ENCODE peak calls at places on chromosomes 1 and 21, in four cellular contexts. V is tibial nerve, W is ovary, O is WTC11. B is an unnamed sample.

GRCh38 chr1:2102753-2103152 is 52.5 kb downstream of the PRKCZ start:
- DNase-seq in V (no peak), W (no peak), O (no peak), B (no peak)

GRCh38 chr21:46092026-46092764 is 5.7 kb upstream of the COL6A2 start:
- DNase-seq in V (peak), W (peak), O (no peak), B (no peak)

GRCh38 chr21:44699502-44700001 is 2.6 kb downstream of the KRTAP10-12 start:
- DNase-seq in V (no peak), W (no peak), O (no peak), B (no peak)

GRCh38 chr1:50878434-50878833 is 81.6 kb downstream of the FAF1 start:
- DNase-seq in V (no peak), W (no peak), O (no peak), B (no peak)

GRCh38 chr21:36478941-36479340 is 981 bp downstream of the CLDN14 start:
- DNase-seq in V (no peak), W (no peak), O (peak), B (no peak)

GRCh38 chr1:167789501-167789900 is 67.7 kb downstream of the MPZL1 start:
- DNase-seq in V (no peak), W (no peak), O (no peak), B (no peak)

GRCh38 chr1:179794669-179795068 is 51.6 kb downstream of the FAM163A start:
- DNase-seq in V (no peak), W (no peak), O (no peak), B (no peak)

GRCh38 chr1:225004396-225004795 is 74.9 kb downstream of the DNAH14 start:
- DNase-seq in V (no peak), W (no peak), O (no peak), B (peak)

GRCh38 chr1:21406659-21407058 is 33.3 kb upstream of the NBPF3 start:
- DNase-seq in V (no peak), W (no peak), O (no peak), B (no peak)

GRCh38 chr1:210200090-210200736 is 32.4 kb upstream of the SERTAD4 start:
- DNase-seq in V (no peak), W (no peak), O (no peak), B (no peak)

GRCh38 chr1:176141449-176141848 is 65.6 kb downstream of the COP1 start:
- DNase-seq in V (no peak), W (no peak), O (no peak), B (no peak)

GRCh38 chr1:201906336-201906735 is 17.6 kb downstream of the SHISA4 start:
- DNase-seq in V (no peak), W (peak), O (no peak), B (no peak)

GRCh38 chr1:25743164-25744139 is 56.5 kb upstream of the SELENON start:
- DNase-seq in V (peak), W (peak), O (no peak), B (no peak)

GRCh38 chr1:151145158-151146071 is 1.0 kb downstream of the SEMA6C start:
- DNase-seq in V (no peak), W (no peak), O (peak), B (no peak)

GRCh38 chr1:157519451-157519850 is 32.9 kb downstream of the FCRL5 start:
- DNase-seq in V (no peak), W (no peak), O (no peak), B (no peak)

GRCh38 chr1:28086651-28087050 is 1.8 kb downstream of the EYA3 start:
- DNase-seq in V (no peak), W (no peak), O (no peak), B (no peak)

GRCh38 chr1:28085129-28085528 is 3.3 kb downstream of the EYA3 start:
- DNase-seq in V (no peak), W (no peak), O (no peak), B (no peak)

GRCh38 chr1:28091043-28091781 is 2.8 kb upstream of the EYA3 start:
- DNase-seq in V (peak), W (peak), O (peak), B (peak)

GRCh38 chr1:28088168-28088961 is at the start of gene EYA3:
- DNase-seq in V (peak), W (peak), O (peak), B (peak)

DNA sequence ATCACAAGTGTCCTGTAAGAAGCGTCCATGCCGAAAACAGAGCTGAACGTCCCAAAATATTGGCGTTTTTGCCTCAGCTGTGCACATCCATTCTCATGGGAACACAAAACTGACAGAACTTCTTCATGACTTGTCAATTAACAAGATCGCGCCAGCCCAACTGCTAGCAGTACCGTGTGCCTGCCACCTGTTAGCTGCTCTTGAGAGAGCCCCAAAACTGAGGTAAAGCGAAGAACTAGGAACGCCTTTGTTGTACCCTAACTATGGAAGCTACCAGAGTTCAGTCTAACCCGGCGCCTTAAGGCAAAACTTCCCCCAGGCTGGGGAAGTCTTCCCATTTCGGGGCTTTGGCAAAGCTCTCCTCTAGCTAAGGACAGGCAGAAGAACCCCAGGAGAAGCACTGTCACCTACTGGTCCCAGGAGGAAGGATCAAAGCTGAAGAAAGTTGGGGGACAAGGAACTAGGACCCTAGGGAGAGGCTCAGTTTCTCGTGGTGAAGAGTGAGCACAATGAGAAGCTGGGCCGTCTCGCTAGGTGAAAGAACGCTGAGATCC is 719 bp downstream of the EYA3 start:
- DNase-seq in V (no peak), W (no peak), O (no peak), B (no peak)
- TF ChIP-seq CTCF in V (no peak), W (no peak), O (no peak), B (no peak)

GRCh38 chr1:18635833-18636671 is 5.4 kb downstream of the PAX7 start:
- DNase-seq in V (no peak), W (no peak), O (peak), B (no peak)

GRCh38 chr1:18637553-18637960 is 6.9 kb downstream of the PAX7 start:
- DNase-seq in V (no peak), W (no peak), O (peak), B (no peak)

GRCh38 chr1:18635070-18635577 is 4.5 kb downstream of the PAX7 start:
- DNase-seq in V (no peak), W (no peak), O (no peak), B (no peak)

GRCh38 chr1:18637962-18638817 is 7.5 kb downstream of the PAX7 start:
- DNase-seq in V (no peak), W (no peak), O (no peak), B (no peak)

GRCh38 chr1:18636762-18637552 is 6.3 kb downstream of the PAX7 start:
- DNase-seq in V (no peak), W (no peak), O (peak), B (no peak)
- TF ChIP-seq CTCF in V (no peak), W (no peak), O (no peak), B (no peak)

DNA sequence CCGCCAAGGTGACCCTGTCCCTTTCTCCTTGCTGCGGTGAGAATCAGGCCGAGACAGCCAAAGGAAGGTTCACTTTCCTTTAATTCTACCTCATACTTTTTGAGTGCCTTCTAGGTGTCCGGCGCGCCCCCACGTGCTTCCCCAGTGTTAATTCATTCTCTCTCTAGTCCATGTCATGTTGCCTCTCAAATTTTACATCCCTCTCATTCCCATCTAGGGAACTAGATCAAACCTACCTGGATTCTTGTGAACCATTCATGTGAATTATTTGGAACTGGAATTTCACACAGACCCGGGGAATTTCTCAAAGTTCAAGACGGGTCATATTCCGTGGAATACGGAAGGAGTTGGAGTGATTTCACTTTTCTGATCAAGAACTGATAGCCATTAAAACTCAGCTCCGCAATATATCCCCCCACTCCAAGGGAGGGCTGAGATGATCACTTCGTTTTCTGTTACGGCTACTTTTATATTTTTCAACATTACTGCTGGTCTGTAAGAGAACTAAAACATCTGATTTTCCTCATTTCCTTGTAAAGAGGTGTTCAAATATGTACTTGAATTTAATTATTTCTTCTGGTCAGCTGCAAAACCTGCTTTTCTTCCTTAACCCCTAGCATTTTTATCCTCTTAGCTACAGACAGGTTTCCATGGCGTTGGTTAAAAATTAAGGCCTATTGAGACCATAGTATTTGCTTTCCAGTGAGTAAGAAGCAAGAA is 1.0 kb upstream of the ENO1 start:
- DNase-seq in V (peak), W (no peak), O (no peak), B (no peak)
- TF ChIP-seq CTCF in V (no peak), W (no peak), O (no peak), B (no peak)

GRCh38 chr1:41417335-41417682 is 56.1 kb downstream of the FOXO6 start:
- DNase-seq in V (no peak), W (no peak), O (no peak), B (no peak)
- TF ChIP-seq CTCF in V (no peak), W (no peak), O (no peak), B (no peak)

DNA sequence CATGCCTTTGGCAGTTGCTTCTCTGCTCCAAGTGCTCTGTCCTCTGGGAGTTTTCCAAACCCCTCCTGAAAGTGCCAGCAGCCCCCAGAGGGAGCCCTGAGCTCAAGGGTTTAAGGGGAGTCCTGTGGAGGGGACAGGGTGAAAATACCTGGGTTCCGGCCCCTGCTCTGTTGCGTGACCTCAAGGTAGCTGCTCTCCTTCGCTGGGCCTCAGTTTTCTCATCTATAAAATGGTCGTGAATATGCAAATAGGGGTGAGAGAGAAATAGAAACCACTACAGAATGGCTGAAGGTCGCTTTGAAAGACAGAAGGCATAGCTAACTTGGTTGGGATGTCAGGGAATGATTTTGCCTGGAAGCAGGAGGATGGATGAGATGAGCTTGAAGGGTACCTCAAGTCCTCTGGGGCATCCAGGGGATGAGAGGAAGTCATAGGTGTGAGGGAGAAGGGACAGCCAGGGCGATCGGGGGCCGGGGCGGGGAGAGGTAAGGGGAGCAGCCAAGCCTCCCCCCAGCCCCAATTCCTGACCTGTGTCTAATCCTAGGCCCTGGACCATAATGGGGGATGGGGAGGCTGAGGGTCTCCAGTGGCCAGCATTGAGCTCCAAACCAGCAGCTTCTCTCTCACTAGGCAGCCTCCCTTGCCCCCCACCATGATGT is 12.4 kb downstream of the IFFO2 start:
- DNase-seq in V (no peak), W (no peak), O (no peak), B (no peak)
- TF ChIP-seq CTCF in V (no peak), W (no peak), O (no peak), B (no peak)

DNA sequence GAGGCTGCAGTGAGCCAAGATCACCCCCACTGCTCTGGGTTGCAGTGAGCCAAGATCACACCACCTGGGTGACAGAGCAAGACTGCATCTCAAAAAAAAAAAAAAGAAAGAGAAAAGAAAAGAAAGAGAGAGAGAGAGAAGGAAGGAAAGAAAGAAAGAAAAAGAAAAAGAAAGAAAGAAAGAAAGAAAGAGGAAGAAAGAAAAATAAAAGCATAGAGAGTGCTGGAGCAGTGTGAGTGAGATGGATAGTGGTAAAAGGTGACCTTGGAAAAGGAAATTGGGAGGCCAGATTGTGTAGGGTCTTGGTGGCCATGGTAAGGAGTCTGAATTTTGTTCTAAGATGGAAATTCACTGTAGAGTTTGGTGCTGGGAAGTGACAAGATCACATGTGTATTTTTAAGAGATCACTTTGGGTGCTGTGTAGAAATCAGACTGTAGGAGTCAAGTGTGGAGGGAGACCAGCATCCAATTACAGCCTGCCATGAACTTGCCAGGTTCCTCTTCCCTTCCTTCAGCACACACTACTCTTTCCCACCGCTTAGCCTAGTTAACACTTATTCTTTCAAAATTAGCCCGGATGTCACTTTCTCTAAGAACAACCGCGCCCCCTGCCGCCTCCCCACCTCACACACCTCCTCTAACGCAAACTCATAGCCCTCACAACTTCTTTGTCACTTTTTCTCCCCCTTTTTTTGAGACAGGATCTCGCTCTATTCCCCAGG is 17.9 kb downstream of the MTX1 start:
- DNase-seq in V (peak), W (peak), O (peak), B (peak)
- TF ChIP-seq CTCF in V (peak), W (peak), O (peak), B (peak)

GRCh38 chr1:153658400-153659174 is at the start of gene SNAPIN:
- DNase-seq in V (peak), W (peak), O (peak), B (peak)
- TF ChIP-seq CTCF in V (peak), W (no peak), O (no peak), B (peak)

GRCh38 chr1:162072770-162073169 is 3.3 kb downstream of the NOS1AP start:
- DNase-seq in V (no peak), W (no peak), O (no peak), B (no peak)

GRCh38 chr1:162070825-162071224 is 1.3 kb downstream of the NOS1AP start:
- DNase-seq in V (no peak), W (no peak), O (peak), B (peak)

GRCh38 chr1:162070094-162070748 is 730 bp downstream of the NOS1AP start:
- DNase-seq in V (no peak), W (no peak), O (peak), B (peak)

GRCh38 chr1:162065016-162065415 is 4.5 kb upstream of the NOS1AP start:
- DNase-seq in V (no peak), W (no peak), O (no peak), B (no peak)

DNA sequence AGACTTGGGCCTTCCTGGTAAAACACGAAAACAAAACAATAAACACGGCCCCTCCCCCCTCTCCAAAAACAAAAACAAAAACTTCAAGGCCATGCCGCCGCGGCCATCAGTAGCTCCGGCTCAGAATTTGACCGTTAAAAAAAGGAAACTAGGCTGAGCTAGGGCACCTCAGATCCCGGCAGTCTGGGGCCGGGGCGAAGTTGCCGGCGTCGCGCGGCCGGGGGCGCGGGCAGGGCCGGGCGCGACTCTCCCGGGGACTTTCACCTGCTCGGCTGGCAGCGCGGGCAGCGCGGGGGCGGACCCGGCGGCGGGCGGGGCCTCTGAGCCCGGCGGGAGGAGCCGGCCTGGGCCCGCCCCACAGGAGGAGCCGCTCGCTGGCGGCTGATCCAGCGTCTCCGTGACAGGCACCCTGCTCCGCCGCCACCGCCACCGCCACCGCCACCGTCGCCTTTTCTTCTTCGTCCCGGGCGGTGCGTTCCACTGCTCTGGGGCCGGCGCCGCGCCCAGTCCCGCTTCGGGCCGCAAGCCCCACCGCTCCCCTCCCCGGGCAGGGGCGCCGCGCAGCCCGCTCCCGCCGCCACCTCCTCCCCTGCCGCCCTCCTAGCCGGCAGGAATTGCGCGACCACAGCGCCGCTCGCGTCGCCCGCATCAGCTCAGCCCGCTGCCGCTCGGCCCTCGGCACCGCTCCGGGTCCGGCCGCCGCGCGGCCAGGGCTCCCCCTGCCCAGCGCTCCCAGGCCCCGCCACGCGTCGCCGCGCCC is at the start of gene NOS1AP:
- DNase-seq in V (peak), W (peak), O (peak), B (peak)
- TF ChIP-seq CTCF in V (no peak), W (no peak), O (no peak), B (no peak)

GRCh38 chr1:107196973-107197562 is 56.2 kb downstream of the NTNG1 start:
- DNase-seq in V (no peak), W (no peak), O (peak), B (peak)
- TF ChIP-seq CTCF in V (no peak), W (no peak), O (peak), B (no peak)